ENCODE peak calls at places on chromosomes 16 and 17, in six cellular contexts. U, Q, X, I, G and B are unnamed samples.

GRCh38 chr17:66560691-66561090 is 258.3 kb downstream of the PRKCA start:
- DNase-seq in G (no peak), X (no peak), Q (no peak), I (no peak), U (no peak), B (no peak)

GRCh38 chr17:17830740-17831207 is 6.0 kb downstream of the SREBF1 start:
- DNase-seq in Q (no peak), X (no peak), G (peak), U (no peak), I (no peak), B (no peak)

GRCh38 chr16:89018605-89019158 is 41.7 kb upstream of the CBFA2T3 start:
- DNase-seq in X (no peak), U (no peak), Q (no peak), I (no peak), G (no peak), B (no peak)

GRCh38 chr17:66508896-66509843 is 206.8 kb downstream of the PRKCA start:
- DNase-seq in X (peak), Q (no peak), G (no peak), U (peak), I (peak), B (peak)

GRCh38 chr17:41547921-41548843 is 20.1 kb upstream of the KRT19 start:
- DNase-seq in X (peak), G (no peak), I (peak), Q (no peak), U (peak), B (peak)

GRCh38 chr17:74453665-74454196 is 12.7 kb upstream of the CD300A start:
- DNase-seq in G (no peak), I (peak), U (no peak), Q (no peak), X (peak), B (no peak)

GRCh38 chr16:73364413-73364812 is 316.5 kb upstream of the ZFHX3 start:
- DNase-seq in U (no peak), X (no peak), G (no peak), I (no peak), Q (no peak), B (no peak)

GRCh38 chr17:77741109-77741508 is 217.4 kb upstream of the TNRC6C start:
- DNase-seq in Q (no peak), X (peak), I (peak), G (no peak), U (no peak), B (peak)

GRCh38 chr17:9251273-9251672 is 230.0 kb downstream of the NTN1 start:
- DNase-seq in X (no peak), G (no peak), Q (no peak), U (no peak), I (no peak), B (no peak)

GRCh38 chr16:64962786-64963185 is 159.1 kb downstream of the CDH11 start:
- DNase-seq in X (no peak), G (no peak), Q (no peak), I (no peak), U (peak), B (no peak)

GRCh38 chr17:83099570-83100181 is 20.3 kb downstream of the METRNL start:
- DNase-seq in X (no peak), Q (no peak), G (no peak), I (no peak), U (no peak), B (no peak)

GRCh38 chr16:79628501-79628975 is 28.0 kb upstream of the MAF start:
- DNase-seq in Q (peak), X (no peak), I (no peak), G (no peak), U (no peak), B (peak)

GRCh38 chr17:7956208-7956965 is 24.4 kb downstream of the CNTROB start:
- DNase-seq in I (no peak), Q (no peak), G (no peak), U (peak), X (no peak), B (no peak)

GRCh38 chr16:20023190-20023589 is 50.5 kb downstream of the GPR139 start:
- DNase-seq in Q (no peak), U (peak), G (peak), X (peak), I (peak), B (peak)

GRCh38 chr17:80455328-80455710 is 21.1 kb downstream of the NPTX1 start:
- DNase-seq in X (no peak), G (peak), U (no peak), Q (no peak), I (no peak), B (no peak)

GRCh38 chr16:5065813-5066212 is at the start of gene C16orf89:
- DNase-seq in Q (no peak), U (no peak), X (no peak), I (no peak), G (no peak), B (no peak)

GRCh38 chr16:2023098-2023925 is 3.4 kb upstream of the NHERF2 start:
- DNase-seq in I (peak), Q (peak), X (peak), U (peak), G (peak), B (peak)
- H3K4me3 ChIP-seq in I (peak), Q (peak), X (peak), U (peak), G (peak), B (no peak)

DNA sequence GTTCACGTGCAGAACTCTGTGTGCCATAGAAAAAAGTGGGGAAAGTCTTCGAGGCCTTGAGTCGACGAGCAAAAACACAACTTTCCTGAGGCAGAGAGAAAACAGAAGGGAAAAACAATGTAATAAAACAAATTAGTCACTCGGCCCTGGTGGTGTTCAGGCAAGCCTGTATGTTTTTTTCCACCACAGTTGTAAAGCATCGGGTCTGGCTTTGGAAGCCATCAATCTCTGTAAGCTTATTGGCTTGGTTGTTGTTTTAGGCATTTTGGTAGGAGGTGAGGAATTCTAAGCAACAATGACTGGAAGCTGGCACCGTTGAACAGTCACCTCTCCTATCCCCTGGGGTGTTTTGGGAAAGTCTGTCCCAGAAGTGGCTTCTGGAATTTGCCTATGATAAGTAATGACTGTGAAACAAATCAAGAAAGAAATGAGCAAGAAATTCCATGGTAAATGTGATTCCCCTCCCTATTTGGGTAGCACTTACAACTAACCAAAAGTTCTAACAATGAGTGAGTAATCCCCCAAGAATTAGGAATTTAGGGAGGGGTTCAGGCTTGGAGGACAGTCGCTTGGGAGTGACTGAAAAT is 2.8 kb downstream of the CDH13 start:
- DNase-seq in U (peak), Q (no peak), X (no peak), I (no peak), G (no peak), B (no peak)
- TF ChIP-seq MYC in U (no peak), Q (no peak), X (no peak), I (no peak), G (no peak), B (no peak)

GRCh38 chr17:29621751-29622194 is 939 bp downstream of the CORO6 start:
- DNase-seq in I (no peak), U (no peak), Q (no peak), X (no peak), G (no peak), B (no peak)
- H3K4me3 ChIP-seq in I (peak), U (no peak), Q (peak), X (peak), G (peak), B (no peak)

DNA sequence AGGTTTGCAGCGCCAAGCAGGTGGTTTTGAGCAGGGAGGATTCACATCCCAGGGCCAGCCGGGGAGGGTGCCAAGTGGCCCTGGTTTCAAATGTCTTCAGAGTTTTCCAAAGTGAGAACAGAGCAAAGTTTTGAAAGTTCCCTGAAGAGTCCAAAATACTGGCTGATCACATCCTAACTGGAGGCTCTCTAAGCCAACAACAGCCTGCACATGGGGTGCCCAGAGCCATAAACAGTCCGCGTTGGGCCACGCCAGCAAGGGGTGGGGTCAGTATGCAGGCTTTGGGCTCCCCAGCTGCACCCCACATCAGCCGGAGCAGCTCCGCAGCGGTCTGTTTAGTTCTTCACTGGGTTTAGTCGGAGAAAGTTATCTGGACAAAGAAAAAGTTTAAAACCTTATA is 150.9 kb downstream of the C16orf95 start:
- DNase-seq in Q (no peak), U (no peak), I (no peak), G (no peak), X (no peak), B (no peak)
- TF ChIP-seq MYC in Q (no peak), U (no peak), I (no peak), G (no peak), X (no peak), B (no peak)

GRCh38 chr16:84892097-84892496 is 72.3 kb downstream of the CRISPLD2 start:
- DNase-seq in Q (no peak), I (no peak), G (no peak), X (no peak), U (no peak), B (no peak)
- H3K4me3 ChIP-seq in Q (no peak), I (no peak), G (no peak), X (no peak), U (no peak), B (no peak)

GRCh38 chr16:49699718-49700117 is 156.2 kb downstream of the ZNF423 start:
- DNase-seq in I (no peak), U (no peak), G (no peak), Q (no peak), X (no peak), B (no peak)

GRCh38 chr16:49701867-49702494 is 153.9 kb downstream of the ZNF423 start:
- DNase-seq in Q (no peak), U (no peak), G (no peak), X (no peak), I (no peak), B (no peak)

GRCh38 chr16:49700928-49701685 is 154.8 kb downstream of the ZNF423 start:
- DNase-seq in X (no peak), U (no peak), I (no peak), G (no peak), Q (no peak), B (no peak)

GRCh38 chr16:49698931-49699715 is 156.8 kb downstream of the ZNF423 start:
- DNase-seq in G (no peak), X (no peak), U (no peak), Q (no peak), I (no peak), B (no peak)

DNA sequence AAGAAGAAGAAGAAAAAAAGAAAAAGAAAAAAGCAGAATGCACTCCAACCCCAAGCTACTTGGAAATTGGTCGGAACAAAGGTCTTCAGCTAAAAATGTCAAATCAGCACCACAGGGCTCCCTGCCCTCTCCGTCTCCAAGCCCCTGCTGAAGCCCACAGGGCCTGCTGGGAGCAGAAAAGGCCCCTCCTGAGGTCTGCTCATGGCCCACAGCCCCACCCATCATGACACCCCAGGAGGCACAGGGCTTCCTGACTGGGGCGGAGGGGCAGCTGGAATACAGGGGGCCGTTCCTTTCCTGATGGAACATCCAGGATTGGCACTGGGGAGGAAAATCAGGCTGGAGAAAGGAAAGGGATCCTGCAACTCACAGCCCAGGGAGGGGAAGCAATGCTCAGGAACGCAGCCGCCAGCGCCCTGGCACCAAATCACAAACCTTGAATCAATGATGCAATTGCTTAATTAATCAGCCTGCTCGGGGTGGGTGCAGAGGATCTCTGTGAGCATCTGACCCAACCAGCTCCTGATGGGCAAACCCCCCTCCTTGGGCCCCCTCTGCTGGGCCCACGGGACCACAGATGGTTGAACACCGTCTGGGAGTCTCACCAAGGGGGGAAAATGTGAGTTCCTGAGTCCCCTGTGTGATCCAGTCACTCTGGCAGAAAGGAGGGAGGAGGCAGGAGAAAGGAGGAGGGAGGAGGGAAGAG is 155.5 kb downstream of the ZNF423 start:
- DNase-seq in X (no peak), U (no peak), G (no peak), I (no peak), Q (no peak), B (no peak)
- TF ChIP-seq MYC in X (no peak), U (no peak), G (no peak), I (no peak), Q (no peak), B (no peak)